ENCODE peak calls at places on chromosome 20, in seven cellular contexts. One of them, this sample, is unnamed.

GRCh38 chr20:12827796-12828406 is 180.9 kb upstream of the SPTLC3 start:
- DNase-seq in HCT116: no peak
- DNase-seq in mesothelial cell of epicardium: no peak
- DNase-seq in mucosa of descending colon: no peak
- DNase-seq in HFFc6: no peak
- DNase-seq in nephron progenitor cell: no peak
- DNase-seq in fibroblast of lung: no peak
- DNase-seq in this sample: no peak

GRCh38 chr20:53738039-53738944 is 144.7 kb upstream of the ZNF217 start:
- DNase-seq in HCT116: no peak
- DNase-seq in mesothelial cell of epicardium: peak
- DNase-seq in mucosa of descending colon: no peak
- DNase-seq in HFFc6: peak
- DNase-seq in nephron progenitor cell: peak
- DNase-seq in fibroblast of lung: peak
- DNase-seq in this sample: peak

GRCh38 chr20:19438488-19438887 is 226.0 kb downstream of the SLC24A3 start:
- DNase-seq in HCT116: no peak
- DNase-seq in mesothelial cell of epicardium: no peak
- DNase-seq in mucosa of descending colon: no peak
- DNase-seq in HFFc6: no peak
- DNase-seq in nephron progenitor cell: no peak
- DNase-seq in fibroblast of lung: no peak
- DNase-seq in this sample: no peak

GRCh38 chr20:32468313-32468640 is 110.1 kb downstream of the ASXL1 start:
- DNase-seq in HCT116: no peak
- DNase-seq in mesothelial cell of epicardium: no peak
- DNase-seq in mucosa of descending colon: peak
- DNase-seq in HFFc6: no peak
- DNase-seq in nephron progenitor cell: no peak
- DNase-seq in fibroblast of lung: no peak
- DNase-seq in this sample: no peak

GRCh38 chr20:59948828-59949720 is 8.9 kb downstream of the FAM217B start:
- DNase-seq in HCT116: peak
- DNase-seq in mesothelial cell of epicardium: no peak
- DNase-seq in mucosa of descending colon: no peak
- DNase-seq in HFFc6: peak
- DNase-seq in nephron progenitor cell: peak
- DNase-seq in fibroblast of lung: peak
- DNase-seq in this sample: peak

GRCh38 chr20:49699200-49699992 is 14.3 kb downstream of the B4GALT5 start:
- DNase-seq in HCT116: no peak
- DNase-seq in mesothelial cell of epicardium: no peak
- DNase-seq in mucosa of descending colon: no peak
- DNase-seq in HFFc6: peak
- DNase-seq in nephron progenitor cell: no peak
- DNase-seq in fibroblast of lung: peak
- DNase-seq in this sample: no peak

GRCh38 chr20:8782804-8783203 is 286.1 kb upstream of the PLCB4 start:
- DNase-seq in HCT116: no peak
- DNase-seq in mesothelial cell of epicardium: no peak
- DNase-seq in mucosa of descending colon: no peak
- DNase-seq in HFFc6: peak
- DNase-seq in nephron progenitor cell: no peak
- DNase-seq in fibroblast of lung: peak
- DNase-seq in this sample: no peak

GRCh38 chr20:22663528-22664025 is 79.2 kb upstream of the FOXA2 start:
- DNase-seq in HCT116: no peak
- DNase-seq in mesothelial cell of epicardium: no peak
- DNase-seq in mucosa of descending colon: no peak
- DNase-seq in HFFc6: no peak
- DNase-seq in nephron progenitor cell: no peak
- DNase-seq in fibroblast of lung: no peak
- DNase-seq in this sample: no peak

GRCh38 chr20:30610044-30610693 is 647.3 kb upstream of the DEFB115 start:
- DNase-seq in HCT116: no peak
- DNase-seq in mesothelial cell of epicardium: no peak
- DNase-seq in mucosa of descending colon: no peak
- DNase-seq in HFFc6: no peak
- DNase-seq in nephron progenitor cell: no peak
- DNase-seq in fibroblast of lung: no peak
- DNase-seq in this sample: no peak

GRCh38 chr20:59043698-59044097 is 1.1 kb upstream of the PRELID3B start:
- DNase-seq in HCT116: no peak
- DNase-seq in mesothelial cell of epicardium: no peak
- DNase-seq in mucosa of descending colon: no peak
- DNase-seq in HFFc6: peak
- DNase-seq in nephron progenitor cell: no peak
- DNase-seq in fibroblast of lung: no peak
- DNase-seq in this sample: no peak

GRCh38 chr20:36575066-36575743 is 1.8 kb downstream of the TGIF2 start:
- DNase-seq in HCT116: no peak
- DNase-seq in mesothelial cell of epicardium: peak
- DNase-seq in mucosa of descending colon: peak
- DNase-seq in HFFc6: peak
- DNase-seq in nephron progenitor cell: peak
- DNase-seq in fibroblast of lung: peak
- DNase-seq in this sample: peak

GRCh38 chr20:33506576-33506975 is 16.7 kb downstream of the CBFA2T2 start:
- DNase-seq in HCT116: no peak
- DNase-seq in mesothelial cell of epicardium: no peak
- DNase-seq in mucosa of descending colon: no peak
- DNase-seq in HFFc6: no peak
- DNase-seq in nephron progenitor cell: no peak
- DNase-seq in fibroblast of lung: no peak
- DNase-seq in this sample: no peak

GRCh38 chr20:38973107-38973506 is 11.0 kb downstream of the DHX35 start:
- DNase-seq in HCT116: no peak
- DNase-seq in mesothelial cell of epicardium: no peak
- DNase-seq in mucosa of descending colon: no peak
- DNase-seq in HFFc6: no peak
- DNase-seq in nephron progenitor cell: no peak
- DNase-seq in fibroblast of lung: no peak
- DNase-seq in this sample: no peak

GRCh38 chr20:32526125-32526524 is 59.0 kb downstream of the NOL4L start:
- DNase-seq in HCT116: no peak
- DNase-seq in mesothelial cell of epicardium: no peak
- DNase-seq in mucosa of descending colon: no peak
- DNase-seq in HFFc6: no peak
- DNase-seq in nephron progenitor cell: no peak
- DNase-seq in fibroblast of lung: no peak
- DNase-seq in this sample: no peak

GRCh38 chr20:8018928-8019177 is 708 bp downstream of the TMX4 start:
- DNase-seq in HCT116: no peak
- DNase-seq in mesothelial cell of epicardium: no peak
- DNase-seq in mucosa of descending colon: no peak
- DNase-seq in HFFc6: no peak
- DNase-seq in nephron progenitor cell: no peak
- DNase-seq in fibroblast of lung: no peak
- DNase-seq in this sample: no peak

GRCh38 chr20:44651507-44652373 is at the start of gene ADA:
- DNase-seq in HCT116: no peak
- DNase-seq in mesothelial cell of epicardium: peak
- DNase-seq in mucosa of descending colon: peak
- DNase-seq in HFFc6: no peak
- DNase-seq in nephron progenitor cell: peak
- DNase-seq in fibroblast of lung: peak
- DNase-seq in this sample: peak

GRCh38 chr20:56439784-56440291 is 27.8 kb downstream of the CASS4 start:
- DNase-seq in HCT116: no peak
- DNase-seq in mesothelial cell of epicardium: peak
- DNase-seq in mucosa of descending colon: no peak
- DNase-seq in HFFc6: peak
- DNase-seq in nephron progenitor cell: no peak
- DNase-seq in fibroblast of lung: peak
- DNase-seq in this sample: no peak

GRCh38 chr20:16115891-16116577 is 457.2 kb downstream of the KIF16B start:
- DNase-seq in HCT116: no peak
- DNase-seq in mesothelial cell of epicardium: no peak
- DNase-seq in mucosa of descending colon: no peak
- DNase-seq in HFFc6: no peak
- DNase-seq in nephron progenitor cell: no peak
- DNase-seq in fibroblast of lung: no peak
- DNase-seq in this sample: no peak

GRCh38 chr20:50338479-50339195 is 148.0 kb downstream of the CEBPB start:
- DNase-seq in HCT116: no peak
- DNase-seq in mesothelial cell of epicardium: no peak
- DNase-seq in mucosa of descending colon: no peak
- DNase-seq in HFFc6: no peak
- DNase-seq in nephron progenitor cell: no peak
- DNase-seq in fibroblast of lung: peak
- DNase-seq in this sample: no peak

GRCh38 chr20:47821481-47822100 is 36.3 kb upstream of the SULF2 start:
- DNase-seq in HCT116: peak
- DNase-seq in mesothelial cell of epicardium: no peak
- DNase-seq in mucosa of descending colon: no peak
- DNase-seq in HFFc6: no peak
- DNase-seq in nephron progenitor cell: no peak
- DNase-seq in fibroblast of lung: peak
- DNase-seq in this sample: no peak

GRCh38 chr20:24985802-24986201 is 6.7 kb downstream of the APMAP start:
- DNase-seq in HCT116: no peak
- DNase-seq in mesothelial cell of epicardium: no peak
- DNase-seq in mucosa of descending colon: no peak
- DNase-seq in HFFc6: no peak
- DNase-seq in nephron progenitor cell: no peak
- DNase-seq in fibroblast of lung: no peak
- DNase-seq in this sample: no peak

GRCh38 chr20:43691928-43692524 is 25.1 kb downstream of the MYBL2 start:
- DNase-seq in HCT116: peak
- DNase-seq in mesothelial cell of epicardium: no peak
- DNase-seq in mucosa of descending colon: peak
- DNase-seq in HFFc6: peak
- DNase-seq in nephron progenitor cell: peak
- DNase-seq in fibroblast of lung: peak
- DNase-seq in this sample: peak

GRCh38 chr20:22901921-22902320 is 133.2 kb upstream of the SSTR4 start:
- DNase-seq in HCT116: no peak
- DNase-seq in mesothelial cell of epicardium: no peak
- DNase-seq in mucosa of descending colon: no peak
- DNase-seq in HFFc6: no peak
- DNase-seq in nephron progenitor cell: no peak
- DNase-seq in fibroblast of lung: no peak
- DNase-seq in this sample: no peak

GRCh38 chr20:20663841-20664240 is 48.6 kb downstream of the RALGAPA2 start:
- DNase-seq in HCT116: no peak
- DNase-seq in mesothelial cell of epicardium: no peak
- DNase-seq in mucosa of descending colon: no peak
- DNase-seq in HFFc6: no peak
- DNase-seq in nephron progenitor cell: no peak
- DNase-seq in fibroblast of lung: peak
- DNase-seq in this sample: no peak
- TF ChIP-seq CTCF in HCT116: no peak
- TF ChIP-seq CTCF in mesothelial cell of epicardium: no peak
- TF ChIP-seq CTCF in mucosa of descending colon: no peak
- TF ChIP-seq CTCF in HFFc6: no peak
- TF ChIP-seq CTCF in nephron progenitor cell: no peak
- TF ChIP-seq CTCF in fibroblast of lung: no peak
- TF ChIP-seq CTCF in this sample: no peak

GRCh38 chr20:5910192-5910591 is 40.1 kb downstream of the TRMT6 start:
- DNase-seq in HCT116: no peak
- DNase-seq in mesothelial cell of epicardium: no peak
- DNase-seq in mucosa of descending colon: no peak
- DNase-seq in HFFc6: no peak
- DNase-seq in nephron progenitor cell: no peak
- DNase-seq in fibroblast of lung: no peak
- DNase-seq in this sample: no peak
- TF ChIP-seq CTCF in HCT116: no peak
- TF ChIP-seq CTCF in mesothelial cell of epicardium: no peak
- TF ChIP-seq CTCF in mucosa of descending colon: no peak
- TF ChIP-seq CTCF in HFFc6: no peak
- TF ChIP-seq CTCF in nephron progenitor cell: no peak
- TF ChIP-seq CTCF in fibroblast of lung: no peak
- TF ChIP-seq CTCF in this sample: no peak

GRCh38 chr20:11271920-11272594 is 598.3 kb upstream of the JAG1 start:
- DNase-seq in HCT116: no peak
- DNase-seq in mesothelial cell of epicardium: no peak
- DNase-seq in mucosa of descending colon: no peak
- DNase-seq in HFFc6: no peak
- DNase-seq in nephron progenitor cell: no peak
- DNase-seq in fibroblast of lung: peak
- DNase-seq in this sample: no peak

GRCh38 chr20:11277170-11277569 is 603.4 kb upstream of the JAG1 start:
- DNase-seq in HCT116: no peak
- DNase-seq in mesothelial cell of epicardium: no peak
- DNase-seq in mucosa of descending colon: no peak
- DNase-seq in HFFc6: no peak
- DNase-seq in nephron progenitor cell: no peak
- DNase-seq in fibroblast of lung: no peak
- DNase-seq in this sample: no peak

GRCh38 chr20:11271319-11271718 is 597.5 kb upstream of the JAG1 start:
- DNase-seq in HCT116: no peak
- DNase-seq in mesothelial cell of epicardium: no peak
- DNase-seq in mucosa of descending colon: no peak
- DNase-seq in HFFc6: no peak
- DNase-seq in nephron progenitor cell: peak
- DNase-seq in fibroblast of lung: no peak
- DNase-seq in this sample: peak

GRCh38 chr20:11275740-11276139 is 601.9 kb upstream of the JAG1 start:
- DNase-seq in HCT116: no peak
- DNase-seq in mesothelial cell of epicardium: no peak
- DNase-seq in mucosa of descending colon: no peak
- DNase-seq in HFFc6: no peak
- DNase-seq in nephron progenitor cell: no peak
- DNase-seq in fibroblast of lung: no peak
- DNase-seq in this sample: no peak

GRCh38 chr20:11274137-11274536 is 600.3 kb upstream of the JAG1 start:
- DNase-seq in HCT116: peak
- DNase-seq in mesothelial cell of epicardium: no peak
- DNase-seq in mucosa of descending colon: no peak
- DNase-seq in HFFc6: peak
- DNase-seq in nephron progenitor cell: peak
- DNase-seq in fibroblast of lung: peak
- DNase-seq in this sample: peak
- TF ChIP-seq CTCF in HCT116: peak
- TF ChIP-seq CTCF in mesothelial cell of epicardium: no peak
- TF ChIP-seq CTCF in mucosa of descending colon: peak
- TF ChIP-seq CTCF in HFFc6: peak
- TF ChIP-seq CTCF in nephron progenitor cell: peak
- TF ChIP-seq CTCF in fibroblast of lung: peak
- TF ChIP-seq CTCF in this sample: peak

GRCh38 chr20:46253391-46253790 is 54.9 kb downstream of the CDH22 start:
- DNase-seq in HCT116: peak
- DNase-seq in mesothelial cell of epicardium: no peak
- DNase-seq in mucosa of descending colon: no peak
- DNase-seq in HFFc6: no peak
- DNase-seq in nephron progenitor cell: peak
- DNase-seq in fibroblast of lung: no peak
- DNase-seq in this sample: peak
- TF ChIP-seq CTCF in HCT116: peak
- TF ChIP-seq CTCF in mesothelial cell of epicardium: no peak
- TF ChIP-seq CTCF in mucosa of descending colon: no peak
- TF ChIP-seq CTCF in HFFc6: peak
- TF ChIP-seq CTCF in nephron progenitor cell: peak
- TF ChIP-seq CTCF in fibroblast of lung: peak
- TF ChIP-seq CTCF in this sample: no peak

GRCh38 chr20:3407426-3408250 is at the start of gene DNAAF9:
- DNase-seq in HCT116: peak
- DNase-seq in mesothelial cell of epicardium: peak
- DNase-seq in mucosa of descending colon: peak
- DNase-seq in HFFc6: peak
- DNase-seq in nephron progenitor cell: peak
- DNase-seq in fibroblast of lung: peak
- DNase-seq in this sample: peak
- TF ChIP-seq CTCF in HCT116: no peak
- TF ChIP-seq CTCF in mesothelial cell of epicardium: peak
- TF ChIP-seq CTCF in mucosa of descending colon: no peak
- TF ChIP-seq CTCF in HFFc6: peak
- TF ChIP-seq CTCF in nephron progenitor cell: peak
- TF ChIP-seq CTCF in fibroblast of lung: peak
- TF ChIP-seq CTCF in this sample: peak

This sample was measured in endothelial cell.